ENCODE peak calls at places on chromosomes 4 and X, in nine cellular contexts. Q is NCI-H748 treated with DMSO at 0.1 percent for 48 hours; R is skeletal muscle cell; J is EL; I is Peyer's patch; K is naive thymus-derived CD8-positive, alpha-beta T cell; G is NCI-H1436; L is NCI-H1092 treated with DMSO at 0.1 percent for 48 hours; V is GM23338. B is an unnamed sample.

GRCh38 chr4:159757471-159757870 is 654.6 kb downstream of the RAPGEF2 start:
- DNase-seq in K (no peak), Q (no peak), J (no peak), L (no peak), R (no peak), I (no peak), V (no peak), G (no peak), B (no peak)

GRCh38 chr4:40240040-40240653 is 43.3 kb downstream of the RHOH start:
- DNase-seq in G (no peak), I (no peak), Q (no peak), K (no peak), V (no peak), J (peak; percentile 27), L (no peak), R (no peak), B (no peak)

GRCh38 chr4:16225139-16225538 is 1.1 kb downstream of the TAPT1 start:
- DNase-seq in L (no peak), I (no peak), G (no peak), R (no peak), V (no peak), J (peak; percentile 34), Q (no peak), K (no peak), B (no peak)

GRCh38 chr4:133839326-133839725 is 362.3 kb downstream of the PABPC4L start:
- DNase-seq in J (peak; percentile 19), L (no peak), K (no peak), V (peak; percentile 31), I (no peak), G (no peak), Q (no peak), R (no peak), B (no peak)

GRCh38 chrX:9947395-9947794 is 19.8 kb upstream of the CLDN34 start:
- DNase-seq in J (no peak), V (no peak), Q (no peak), R (no peak), G (no peak), K (no peak), L (peak; percentile 28), I (no peak), B (no peak)

GRCh38 chrX:153245288-153245731 is 66.2 kb downstream of the MAGEA1 start:
- DNase-seq in K (no peak), L (no peak), R (no peak), V (peak; percentile 66), G (no peak), Q (peak; percentile 11), I (no peak), J (no peak), B (peak; percentile 9)

GRCh38 chr4:139728840-139729239 is 63.2 kb downstream of the MGST2 start:
- DNase-seq in L (peak; percentile 38), I (no peak), V (no peak), J (no peak), Q (peak; percentile 61), G (peak; percentile 27), R (no peak), K (no peak), B (no peak)

GRCh38 chr4:116796022-116796421 is 289.4 kb downstream of the TRAM1L1 start:
- DNase-seq in J (no peak), V (peak; percentile 64), R (no peak), G (no peak), I (no peak), Q (no peak), K (no peak), L (no peak), B (no peak)

GRCh38 chr4:140222175-140222574 is 68.2 kb upstream of the MAML3 start:
- DNase-seq in I (no peak), L (no peak), Q (no peak), V (no peak), J (peak; percentile 47), R (no peak), K (no peak), G (no peak), B (no peak)

GRCh38 chrX:50780144-50780543 is 33.9 kb downstream of the SHROOM4 start:
- DNase-seq in G (no peak), J (no peak), K (no peak), I (no peak), R (no peak), L (no peak), V (no peak), Q (no peak), B (no peak)

B was measured in epithelial cell of proximal tubule.